ENCODE peak calls at places on chromosomes 3 and 15, in nine cellular contexts. One of them, this sample, is unnamed.

GRCh38 chr15:90097475-90097874 is 4.8 kb downstream of the IDH2 start:
- DNase-seq in mesendoderm: no peak
- DNase-seq in EH: no peak
- DNase-seq in adrenal gland: no peak
- DNase-seq in GM19239: no peak
- DNase-seq in ELR: no peak
- DNase-seq in hippocampal formation: no peak
- DNase-seq in retinal pigment epithelial cell: no peak
- DNase-seq in stimulated activated CD8-positive, alpha-beta memory T cell treated with anti-CD3 and anti-CD28 coated beads, Interleukin-15, amount 100 ng/mL, for 1 hour: no peak
- DNase-seq in this sample: no peak

GRCh38 chr3:20569310-20569709 is 383.3 kb upstream of the SGO1 start:
- DNase-seq in mesendoderm: no peak
- DNase-seq in EH: no peak
- DNase-seq in adrenal gland: no peak
- DNase-seq in GM19239: no peak
- DNase-seq in ELR: no peak
- DNase-seq in hippocampal formation: no peak
- DNase-seq in retinal pigment epithelial cell: no peak
- DNase-seq in stimulated activated CD8-positive, alpha-beta memory T cell treated with anti-CD3 and anti-CD28 coated beads, Interleukin-15, amount 100 ng/mL, for 1 hour: no peak
- DNase-seq in this sample: no peak

GRCh38 chr15:62883938-62884479 is 158.5 kb upstream of the TPM1 start:
- DNase-seq in mesendoderm: no peak
- DNase-seq in EH: peak
- DNase-seq in adrenal gland: no peak
- DNase-seq in GM19239: no peak
- DNase-seq in ELR: no peak
- DNase-seq in hippocampal formation: no peak
- DNase-seq in retinal pigment epithelial cell: no peak
- DNase-seq in stimulated activated CD8-positive, alpha-beta memory T cell treated with anti-CD3 and anti-CD28 coated beads, Interleukin-15, amount 100 ng/mL, for 1 hour: no peak
- DNase-seq in this sample: peak

GRCh38 chr3:55664387-55664786 is 177.3 kb upstream of the WNT5A start:
- DNase-seq in mesendoderm: peak
- DNase-seq in EH: no peak
- DNase-seq in adrenal gland: no peak
- DNase-seq in GM19239: no peak
- DNase-seq in ELR: no peak
- DNase-seq in hippocampal formation: no peak
- DNase-seq in retinal pigment epithelial cell: no peak
- DNase-seq in stimulated activated CD8-positive, alpha-beta memory T cell treated with anti-CD3 and anti-CD28 coated beads, Interleukin-15, amount 100 ng/mL, for 1 hour: no peak
- DNase-seq in this sample: no peak

GRCh38 chr15:29131336-29132109 is 138.1 kb downstream of the NSMCE3 start:
- DNase-seq in mesendoderm: no peak
- DNase-seq in EH: no peak
- DNase-seq in adrenal gland: no peak
- DNase-seq in GM19239: no peak
- DNase-seq in ELR: no peak
- DNase-seq in hippocampal formation: no peak
- DNase-seq in retinal pigment epithelial cell: no peak
- DNase-seq in stimulated activated CD8-positive, alpha-beta memory T cell treated with anti-CD3 and anti-CD28 coated beads, Interleukin-15, amount 100 ng/mL, for 1 hour: no peak
- DNase-seq in this sample: no peak

GRCh38 chr3:125116311-125117069 is 60.7 kb upstream of the HEG1 start:
- DNase-seq in mesendoderm: peak
- DNase-seq in EH: peak
- DNase-seq in adrenal gland: peak
- DNase-seq in GM19239: no peak
- DNase-seq in ELR: peak
- DNase-seq in hippocampal formation: no peak
- DNase-seq in retinal pigment epithelial cell: no peak
- DNase-seq in stimulated activated CD8-positive, alpha-beta memory T cell treated with anti-CD3 and anti-CD28 coated beads, Interleukin-15, amount 100 ng/mL, for 1 hour: no peak
- DNase-seq in this sample: peak

GRCh38 chr3:122942937-122943827 is 84.4 kb downstream of the SEMA5B start:
- DNase-seq in mesendoderm: peak
- DNase-seq in EH: peak
- DNase-seq in adrenal gland: peak
- DNase-seq in GM19239: peak
- DNase-seq in ELR: peak
- DNase-seq in hippocampal formation: peak
- DNase-seq in retinal pigment epithelial cell: no peak
- DNase-seq in stimulated activated CD8-positive, alpha-beta memory T cell treated with anti-CD3 and anti-CD28 coated beads, Interleukin-15, amount 100 ng/mL, for 1 hour: no peak
- DNase-seq in this sample: peak

GRCh38 chr3:159082514-159082913 is 280.7 kb downstream of the MFSD1 start:
- DNase-seq in mesendoderm: no peak
- DNase-seq in EH: peak
- DNase-seq in adrenal gland: no peak
- DNase-seq in GM19239: no peak
- DNase-seq in ELR: peak
- DNase-seq in hippocampal formation: no peak
- DNase-seq in retinal pigment epithelial cell: peak
- DNase-seq in stimulated activated CD8-positive, alpha-beta memory T cell treated with anti-CD3 and anti-CD28 coated beads, Interleukin-15, amount 100 ng/mL, for 1 hour: no peak
- DNase-seq in this sample: peak

GRCh38 chr15:42037650-42038049 is 16.8 kb upstream of the PLA2G4E start:
- DNase-seq in mesendoderm: no peak
- DNase-seq in EH: no peak
- DNase-seq in adrenal gland: peak
- DNase-seq in GM19239: no peak
- DNase-seq in ELR: no peak
- DNase-seq in hippocampal formation: no peak
- DNase-seq in retinal pigment epithelial cell: no peak
- DNase-seq in stimulated activated CD8-positive, alpha-beta memory T cell treated with anti-CD3 and anti-CD28 coated beads, Interleukin-15, amount 100 ng/mL, for 1 hour: no peak
- DNase-seq in this sample: no peak

GRCh38 chr3:52121459-52121795 is 32.8 kb downstream of the POC1A start:
- DNase-seq in mesendoderm: no peak
- DNase-seq in EH: peak
- DNase-seq in adrenal gland: peak
- DNase-seq in GM19239: peak
- DNase-seq in ELR: no peak
- DNase-seq in hippocampal formation: no peak
- DNase-seq in retinal pigment epithelial cell: no peak
- DNase-seq in stimulated activated CD8-positive, alpha-beta memory T cell treated with anti-CD3 and anti-CD28 coated beads, Interleukin-15, amount 100 ng/mL, for 1 hour: no peak
- DNase-seq in this sample: no peak

GRCh38 chr15:69823223-69823907 is 274.4 kb downstream of the TLE3 start:
- DNase-seq in mesendoderm: peak
- DNase-seq in EH: peak
- DNase-seq in adrenal gland: peak
- DNase-seq in GM19239: no peak
- DNase-seq in ELR: peak
- DNase-seq in hippocampal formation: no peak
- DNase-seq in retinal pigment epithelial cell: no peak
- DNase-seq in stimulated activated CD8-positive, alpha-beta memory T cell treated with anti-CD3 and anti-CD28 coated beads, Interleukin-15, amount 100 ng/mL, for 1 hour: no peak
- DNase-seq in this sample: peak

GRCh38 chr15:68375191-68375631 is 56.8 kb downstream of the ITGA11 start:
- DNase-seq in mesendoderm: no peak
- DNase-seq in EH: no peak
- DNase-seq in adrenal gland: no peak
- DNase-seq in GM19239: no peak
- DNase-seq in ELR: no peak
- DNase-seq in hippocampal formation: no peak
- DNase-seq in retinal pigment epithelial cell: no peak
- DNase-seq in stimulated activated CD8-positive, alpha-beta memory T cell treated with anti-CD3 and anti-CD28 coated beads, Interleukin-15, amount 100 ng/mL, for 1 hour: no peak
- DNase-seq in this sample: no peak

GRCh38 chr3:24387493-24387892 is 107.2 kb downstream of the THRB start:
- DNase-seq in mesendoderm: no peak
- DNase-seq in EH: peak
- DNase-seq in adrenal gland: no peak
- DNase-seq in GM19239: no peak
- DNase-seq in ELR: peak
- DNase-seq in hippocampal formation: no peak
- DNase-seq in retinal pigment epithelial cell: no peak
- DNase-seq in stimulated activated CD8-positive, alpha-beta memory T cell treated with anti-CD3 and anti-CD28 coated beads, Interleukin-15, amount 100 ng/mL, for 1 hour: no peak
- DNase-seq in this sample: no peak

GRCh38 chr15:84598993-84599392 is 1.8 kb upstream of the ZSCAN2 start:
- DNase-seq in mesendoderm: peak
- DNase-seq in EH: peak
- DNase-seq in adrenal gland: peak
- DNase-seq in GM19239: no peak
- DNase-seq in ELR: peak
- DNase-seq in hippocampal formation: peak
- DNase-seq in retinal pigment epithelial cell: no peak
- DNase-seq in stimulated activated CD8-positive, alpha-beta memory T cell treated with anti-CD3 and anti-CD28 coated beads, Interleukin-15, amount 100 ng/mL, for 1 hour: no peak
- DNase-seq in this sample: peak

GRCh38 chr3:81554805-81555204 is 206.6 kb downstream of the GBE1 start:
- DNase-seq in mesendoderm: peak
- DNase-seq in EH: no peak
- DNase-seq in adrenal gland: peak
- DNase-seq in GM19239: no peak
- DNase-seq in ELR: no peak
- DNase-seq in hippocampal formation: no peak
- DNase-seq in retinal pigment epithelial cell: no peak
- DNase-seq in stimulated activated CD8-positive, alpha-beta memory T cell treated with anti-CD3 and anti-CD28 coated beads, Interleukin-15, amount 100 ng/mL, for 1 hour: no peak
- DNase-seq in this sample: no peak

GRCh38 chr3:126432901-126433480 is 38.3 kb downstream of the CFAP100 start:
- DNase-seq in mesendoderm: no peak
- DNase-seq in EH: peak
- DNase-seq in adrenal gland: no peak
- DNase-seq in GM19239: no peak
- DNase-seq in ELR: no peak
- DNase-seq in hippocampal formation: no peak
- DNase-seq in retinal pigment epithelial cell: no peak
- DNase-seq in stimulated activated CD8-positive, alpha-beta memory T cell treated with anti-CD3 and anti-CD28 coated beads, Interleukin-15, amount 100 ng/mL, for 1 hour: no peak
- DNase-seq in this sample: no peak

GRCh38 chr3:16514799-16515353 is 1.4 kb upstream of the RFTN1 start:
- DNase-seq in mesendoderm: no peak
- DNase-seq in EH: no peak
- DNase-seq in adrenal gland: no peak
- DNase-seq in GM19239: no peak
- DNase-seq in ELR: no peak
- DNase-seq in hippocampal formation: no peak
- DNase-seq in retinal pigment epithelial cell: no peak
- DNase-seq in stimulated activated CD8-positive, alpha-beta memory T cell treated with anti-CD3 and anti-CD28 coated beads, Interleukin-15, amount 100 ng/mL, for 1 hour: no peak
- DNase-seq in this sample: no peak

GRCh38 chr3:71710906-71711494 is 14.2 kb downstream of the EIF4E3 start:
- DNase-seq in mesendoderm: peak
- DNase-seq in EH: peak
- DNase-seq in adrenal gland: no peak
- DNase-seq in GM19239: peak
- DNase-seq in ELR: peak
- DNase-seq in hippocampal formation: peak
- DNase-seq in retinal pigment epithelial cell: peak
- DNase-seq in stimulated activated CD8-positive, alpha-beta memory T cell treated with anti-CD3 and anti-CD28 coated beads, Interleukin-15, amount 100 ng/mL, for 1 hour: no peak
- DNase-seq in this sample: peak

GRCh38 chr3:73435055-73435454 is 189.7 kb downstream of the PDZRN3 start:
- DNase-seq in mesendoderm: no peak
- DNase-seq in EH: no peak
- DNase-seq in adrenal gland: no peak
- DNase-seq in GM19239: no peak
- DNase-seq in ELR: no peak
- DNase-seq in hippocampal formation: no peak
- DNase-seq in retinal pigment epithelial cell: no peak
- DNase-seq in stimulated activated CD8-positive, alpha-beta memory T cell treated with anti-CD3 and anti-CD28 coated beads, Interleukin-15, amount 100 ng/mL, for 1 hour: no peak
- DNase-seq in this sample: no peak

GRCh38 chr3:63731866-63732265 is 79.4 kb downstream of the SNTN start:
- DNase-seq in mesendoderm: no peak
- DNase-seq in EH: no peak
- DNase-seq in adrenal gland: no peak
- DNase-seq in GM19239: no peak
- DNase-seq in ELR: no peak
- DNase-seq in hippocampal formation: no peak
- DNase-seq in retinal pigment epithelial cell: no peak
- DNase-seq in stimulated activated CD8-positive, alpha-beta memory T cell treated with anti-CD3 and anti-CD28 coated beads, Interleukin-15, amount 100 ng/mL, for 1 hour: no peak
- DNase-seq in this sample: no peak

GRCh38 chr3:33312361-33312760 is 35.1 kb downstream of the FBXL2 start:
- DNase-seq in mesendoderm: no peak
- DNase-seq in EH: no peak
- DNase-seq in adrenal gland: peak
- DNase-seq in GM19239: no peak
- DNase-seq in ELR: no peak
- DNase-seq in hippocampal formation: no peak
- DNase-seq in retinal pigment epithelial cell: no peak
- DNase-seq in stimulated activated CD8-positive, alpha-beta memory T cell treated with anti-CD3 and anti-CD28 coated beads, Interleukin-15, amount 100 ng/mL, for 1 hour: no peak
- DNase-seq in this sample: no peak

GRCh38 chr15:90697180-90697579 is 20.0 kb upstream of the BLM start:
- DNase-seq in mesendoderm: no peak
- DNase-seq in EH: no peak
- DNase-seq in adrenal gland: no peak
- DNase-seq in GM19239: no peak
- DNase-seq in ELR: no peak
- DNase-seq in hippocampal formation: no peak
- DNase-seq in retinal pigment epithelial cell: no peak
- DNase-seq in stimulated activated CD8-positive, alpha-beta memory T cell treated with anti-CD3 and anti-CD28 coated beads, Interleukin-15, amount 100 ng/mL, for 1 hour: no peak
- DNase-seq in this sample: no peak

GRCh38 chr3:158106773-158107461 is 697 bp upstream of the SHOX2 start:
- DNase-seq in mesendoderm: peak
- DNase-seq in EH: peak
- DNase-seq in adrenal gland: no peak
- DNase-seq in GM19239: no peak
- DNase-seq in ELR: peak
- DNase-seq in hippocampal formation: no peak
- DNase-seq in retinal pigment epithelial cell: no peak
- DNase-seq in stimulated activated CD8-positive, alpha-beta memory T cell treated with anti-CD3 and anti-CD28 coated beads, Interleukin-15, amount 100 ng/mL, for 1 hour: no peak
- DNase-seq in this sample: no peak

GRCh38 chr15:36495464-36495863 is 84.0 kb upstream of the CDIN1 start:
- DNase-seq in mesendoderm: no peak
- DNase-seq in EH: no peak
- DNase-seq in adrenal gland: no peak
- DNase-seq in GM19239: no peak
- DNase-seq in ELR: no peak
- DNase-seq in hippocampal formation: no peak
- DNase-seq in retinal pigment epithelial cell: no peak
- DNase-seq in stimulated activated CD8-positive, alpha-beta memory T cell treated with anti-CD3 and anti-CD28 coated beads, Interleukin-15, amount 100 ng/mL, for 1 hour: no peak
- DNase-seq in this sample: no peak

GRCh38 chr15:76332796-76333195 is 3.8 kb upstream of the ISL2 start:
- DNase-seq in mesendoderm: no peak
- DNase-seq in EH: no peak
- DNase-seq in adrenal gland: no peak
- DNase-seq in GM19239: no peak
- DNase-seq in ELR: no peak
- DNase-seq in hippocampal formation: no peak
- DNase-seq in retinal pigment epithelial cell: no peak
- DNase-seq in stimulated activated CD8-positive, alpha-beta memory T cell treated with anti-CD3 and anti-CD28 coated beads, Interleukin-15, amount 100 ng/mL, for 1 hour: no peak
- DNase-seq in this sample: no peak

GRCh38 chr3:159583662-159584061 is 405.0 kb upstream of the IL12A start:
- DNase-seq in mesendoderm: no peak
- DNase-seq in EH: peak
- DNase-seq in adrenal gland: no peak
- DNase-seq in GM19239: no peak
- DNase-seq in ELR: no peak
- DNase-seq in hippocampal formation: no peak
- DNase-seq in retinal pigment epithelial cell: no peak
- DNase-seq in stimulated activated CD8-positive, alpha-beta memory T cell treated with anti-CD3 and anti-CD28 coated beads, Interleukin-15, amount 100 ng/mL, for 1 hour: no peak
- DNase-seq in this sample: peak

GRCh38 chr3:142498397-142499180 is 50.8 kb upstream of the XRN1 start:
- DNase-seq in mesendoderm: no peak
- DNase-seq in EH: no peak
- DNase-seq in adrenal gland: peak
- DNase-seq in GM19239: peak
- DNase-seq in ELR: peak
- DNase-seq in hippocampal formation: no peak
- DNase-seq in retinal pigment epithelial cell: no peak
- DNase-seq in stimulated activated CD8-positive, alpha-beta memory T cell treated with anti-CD3 and anti-CD28 coated beads, Interleukin-15, amount 100 ng/mL, for 1 hour: no peak
- DNase-seq in this sample: no peak

GRCh38 chr15:42215854-42216829 is 8.0 kb upstream of the VPS39 start:
- DNase-seq in mesendoderm: peak
- DNase-seq in EH: peak
- DNase-seq in adrenal gland: no peak
- DNase-seq in GM19239: no peak
- DNase-seq in ELR: peak
- DNase-seq in hippocampal formation: no peak
- DNase-seq in retinal pigment epithelial cell: no peak
- DNase-seq in stimulated activated CD8-positive, alpha-beta memory T cell treated with anti-CD3 and anti-CD28 coated beads, Interleukin-15, amount 100 ng/mL, for 1 hour: no peak
- DNase-seq in this sample: no peak

GRCh38 chr3:53614307-53614706 is 119.9 kb downstream of the CACNA1D start:
- DNase-seq in mesendoderm: no peak
- DNase-seq in EH: no peak
- DNase-seq in adrenal gland: no peak
- DNase-seq in GM19239: no peak
- DNase-seq in ELR: no peak
- DNase-seq in hippocampal formation: no peak
- DNase-seq in retinal pigment epithelial cell: no peak
- DNase-seq in stimulated activated CD8-positive, alpha-beta memory T cell treated with anti-CD3 and anti-CD28 coated beads, Interleukin-15, amount 100 ng/mL, for 1 hour: no peak
- DNase-seq in this sample: no peak

GRCh38 chr15:98785796-98786581 is 137.7 kb downstream of the IGF1R start:
- DNase-seq in mesendoderm: peak
- DNase-seq in EH: no peak
- DNase-seq in adrenal gland: no peak
- DNase-seq in GM19239: no peak
- DNase-seq in ELR: no peak
- DNase-seq in hippocampal formation: no peak
- DNase-seq in retinal pigment epithelial cell: peak
- DNase-seq in stimulated activated CD8-positive, alpha-beta memory T cell treated with anti-CD3 and anti-CD28 coated beads, Interleukin-15, amount 100 ng/mL, for 1 hour: no peak
- DNase-seq in this sample: no peak

GRCh38 chr3:36796896-36797295 is 32.5 kb upstream of the DCLK3 start:
- DNase-seq in mesendoderm: no peak
- DNase-seq in EH: peak
- DNase-seq in adrenal gland: no peak
- DNase-seq in GM19239: no peak
- DNase-seq in ELR: peak
- DNase-seq in hippocampal formation: no peak
- DNase-seq in retinal pigment epithelial cell: peak
- DNase-seq in stimulated activated CD8-positive, alpha-beta memory T cell treated with anti-CD3 and anti-CD28 coated beads, Interleukin-15, amount 100 ng/mL, for 1 hour: no peak
- DNase-seq in this sample: peak

This sample was measured in HFFc6.